ENCODE peak calls at places on chromosomes 4 and X, in six cellular contexts. One of them, this sample, is unnamed.

GRCh38 chr4:52111995-52112394 is 60.9 kb downstream of the SPATA18 start:
- DNase-seq in fibroblast of the aortic adventitia: no peak
- DNase-seq in GM20000: no peak
- DNase-seq in K562: no peak
- DNase-seq in midbrain: no peak
- DNase-seq in AG08396: no peak
- DNase-seq in this sample: no peak

GRCh38 chr4:15755321-15755750 is 22.8 kb upstream of the CD38 start:
- DNase-seq in fibroblast of the aortic adventitia: peak
- DNase-seq in GM20000: no peak
- DNase-seq in K562: no peak
- DNase-seq in midbrain: no peak
- DNase-seq in AG08396: no peak
- DNase-seq in this sample: no peak

GRCh38 chr4:182835006-182835740 is 82.0 kb downstream of the DCTD start:
- DNase-seq in fibroblast of the aortic adventitia: no peak
- DNase-seq in GM20000: no peak
- DNase-seq in K562: no peak
- DNase-seq in midbrain: no peak
- DNase-seq in AG08396: no peak
- DNase-seq in this sample: no peak

GRCh38 chr4:3199661-3200422 is 49.1 kb upstream of the MSANTD1 start:
- DNase-seq in fibroblast of the aortic adventitia: peak
- DNase-seq in GM20000: no peak
- DNase-seq in K562: no peak
- DNase-seq in midbrain: no peak
- DNase-seq in AG08396: no peak
- DNase-seq in this sample: no peak

GRCh38 chr4:144183165-144183564 is 42.6 kb upstream of the GYPA start:
- DNase-seq in fibroblast of the aortic adventitia: no peak
- DNase-seq in GM20000: no peak
- DNase-seq in K562: no peak
- DNase-seq in midbrain: no peak
- DNase-seq in AG08396: no peak
- DNase-seq in this sample: no peak

GRCh38 chrX:119015407-119016242 is 41.2 kb downstream of the LONRF3 start:
- DNase-seq in fibroblast of the aortic adventitia: peak
- DNase-seq in GM20000: peak
- DNase-seq in K562: no peak
- DNase-seq in midbrain: no peak
- DNase-seq in AG08396: peak
- DNase-seq in this sample: peak

GRCh38 chrX:37787353-37787869 is 7.6 kb downstream of the CYBB start:
- DNase-seq in fibroblast of the aortic adventitia: no peak
- DNase-seq in GM20000: peak
- DNase-seq in K562: no peak
- DNase-seq in midbrain: no peak
- DNase-seq in AG08396: no peak
- DNase-seq in this sample: no peak

GRCh38 chrX:121036951-121037350 is 10.5 kb upstream of the GLUD2 start:
- DNase-seq in fibroblast of the aortic adventitia: no peak
- DNase-seq in GM20000: no peak
- DNase-seq in K562: no peak
- DNase-seq in midbrain: no peak
- DNase-seq in AG08396: no peak
- DNase-seq in this sample: no peak

GRCh38 chr4:38489924-38490639 is 173.9 kb upstream of the KLF3 start:
- DNase-seq in fibroblast of the aortic adventitia: peak
- DNase-seq in GM20000: no peak
- DNase-seq in K562: no peak
- DNase-seq in midbrain: peak
- DNase-seq in AG08396: no peak
- DNase-seq in this sample: no peak

GRCh38 chr4:52358855-52359254 is 300.2 kb downstream of the USP46 start:
- DNase-seq in fibroblast of the aortic adventitia: no peak
- DNase-seq in GM20000: no peak
- DNase-seq in K562: no peak
- DNase-seq in midbrain: no peak
- DNase-seq in AG08396: no peak
- DNase-seq in this sample: peak

GRCh38 chr4:100721490-100721889 is 203.7 kb upstream of the EMCN start:
- DNase-seq in fibroblast of the aortic adventitia: no peak
- DNase-seq in GM20000: no peak
- DNase-seq in K562: no peak
- DNase-seq in midbrain: no peak
- DNase-seq in AG08396: no peak
- DNase-seq in this sample: no peak

GRCh38 chrX:151789179-151789800 is 54.7 kb downstream of the CNGA2 start:
- DNase-seq in fibroblast of the aortic adventitia: peak
- DNase-seq in GM20000: no peak
- DNase-seq in K562: no peak
- DNase-seq in midbrain: no peak
- DNase-seq in AG08396: peak
- DNase-seq in this sample: peak

GRCh38 chr4:90546114-90546513 is 418.9 kb downstream of the CCSER1 start:
- DNase-seq in fibroblast of the aortic adventitia: no peak
- DNase-seq in GM20000: no peak
- DNase-seq in K562: no peak
- DNase-seq in midbrain: no peak
- DNase-seq in AG08396: no peak
- DNase-seq in this sample: no peak

GRCh38 chr4:6027392-6027791 is 9.2 kb upstream of the C4orf50 start:
- DNase-seq in fibroblast of the aortic adventitia: no peak
- DNase-seq in GM20000: no peak
- DNase-seq in K562: no peak
- DNase-seq in midbrain: no peak
- DNase-seq in AG08396: no peak
- DNase-seq in this sample: no peak

GRCh38 chrX:11725631-11726442 is 32.2 kb upstream of the MSL3 start:
- DNase-seq in fibroblast of the aortic adventitia: no peak
- DNase-seq in GM20000: no peak
- DNase-seq in K562: no peak
- DNase-seq in midbrain: no peak
- DNase-seq in AG08396: no peak
- DNase-seq in this sample: no peak

GRCh38 chr4:108433832-108434231 is 186.5 kb upstream of the RPL34 start:
- DNase-seq in fibroblast of the aortic adventitia: peak
- DNase-seq in GM20000: no peak
- DNase-seq in K562: no peak
- DNase-seq in midbrain: no peak
- DNase-seq in AG08396: peak
- DNase-seq in this sample: peak

GRCh38 chrX:96752776-96753175 is 68.1 kb downstream of the DIAPH2 start:
- DNase-seq in fibroblast of the aortic adventitia: no peak
- DNase-seq in GM20000: no peak
- DNase-seq in K562: no peak
- DNase-seq in midbrain: no peak
- DNase-seq in AG08396: no peak
- DNase-seq in this sample: no peak

GRCh38 chrX:69257504-69258127 is 92.4 kb upstream of the PJA1 start:
- DNase-seq in fibroblast of the aortic adventitia: no peak
- DNase-seq in GM20000: no peak
- DNase-seq in K562: no peak
- DNase-seq in midbrain: peak
- DNase-seq in AG08396: no peak
- DNase-seq in this sample: no peak

GRCh38 chrX:134649770-134650169 is 8.5 kb downstream of the PLAC1 start:
- DNase-seq in fibroblast of the aortic adventitia: no peak
- DNase-seq in GM20000: no peak
- DNase-seq in K562: no peak
- DNase-seq in midbrain: no peak
- DNase-seq in AG08396: no peak
- DNase-seq in this sample: no peak

GRCh38 chr4:23171971-23172370 is 479.2 kb downstream of the GBA3 start:
- DNase-seq in fibroblast of the aortic adventitia: no peak
- DNase-seq in GM20000: no peak
- DNase-seq in K562: no peak
- DNase-seq in midbrain: no peak
- DNase-seq in AG08396: no peak
- DNase-seq in this sample: no peak

GRCh38 chr4:183721207-183722081 is 62.4 kb downstream of the TRAPPC11 start:
- DNase-seq in fibroblast of the aortic adventitia: peak
- DNase-seq in GM20000: peak
- DNase-seq in K562: no peak
- DNase-seq in midbrain: no peak
- DNase-seq in AG08396: peak
- DNase-seq in this sample: peak

GRCh38 chr4:99723555-99724450 is 66.2 kb upstream of the C4orf54 start:
- DNase-seq in fibroblast of the aortic adventitia: peak
- DNase-seq in GM20000: no peak
- DNase-seq in K562: peak
- DNase-seq in midbrain: peak
- DNase-seq in AG08396: peak
- DNase-seq in this sample: peak

GRCh38 chr4:185774815-185775684 is 36.9 kb downstream of the SORBS2 start:
- DNase-seq in fibroblast of the aortic adventitia: peak
- DNase-seq in GM20000: no peak
- DNase-seq in K562: no peak
- DNase-seq in midbrain: no peak
- DNase-seq in AG08396: peak
- DNase-seq in this sample: no peak

GRCh38 chr4:112296949-112297483 is at the start of gene ALPK1:
- DNase-seq in fibroblast of the aortic adventitia: peak
- DNase-seq in GM20000: peak
- DNase-seq in K562: peak
- DNase-seq in midbrain: peak
- DNase-seq in AG08396: peak
- DNase-seq in this sample: peak

GRCh38 chr4:10108818-10109783 is 7.5 kb downstream of the WDR1 start:
- DNase-seq in fibroblast of the aortic adventitia: peak
- DNase-seq in GM20000: no peak
- DNase-seq in K562: no peak
- DNase-seq in midbrain: no peak
- DNase-seq in AG08396: no peak
- DNase-seq in this sample: no peak

GRCh38 chr4:154088741-154089140 is 299.9 kb upstream of the SFRP2 start:
- DNase-seq in fibroblast of the aortic adventitia: no peak
- DNase-seq in GM20000: no peak
- DNase-seq in K562: no peak
- DNase-seq in midbrain: no peak
- DNase-seq in AG08396: no peak
- DNase-seq in this sample: no peak

GRCh38 chr4:96736352-96736889 is 896.5 kb downstream of the PDHA2 start:
- DNase-seq in fibroblast of the aortic adventitia: no peak
- DNase-seq in GM20000: no peak
- DNase-seq in K562: no peak
- DNase-seq in midbrain: no peak
- DNase-seq in AG08396: peak
- DNase-seq in this sample: no peak

GRCh38 chr4:8914461-8915171 is 43.0 kb upstream of the HMX1 start:
- DNase-seq in fibroblast of the aortic adventitia: no peak
- DNase-seq in GM20000: peak
- DNase-seq in K562: no peak
- DNase-seq in midbrain: no peak
- DNase-seq in AG08396: peak
- DNase-seq in this sample: no peak

GRCh38 chr4:79178770-79179169 is 147.1 kb downstream of the NAA11 start:
- DNase-seq in fibroblast of the aortic adventitia: peak
- DNase-seq in GM20000: no peak
- DNase-seq in K562: no peak
- DNase-seq in midbrain: peak
- DNase-seq in AG08396: no peak
- DNase-seq in this sample: no peak

GRCh38 chr4:6272863-6273660 is 3.4 kb downstream of the WFS1 start:
- DNase-seq in fibroblast of the aortic adventitia: peak
- DNase-seq in GM20000: no peak
- DNase-seq in K562: no peak
- DNase-seq in midbrain: no peak
- DNase-seq in AG08396: peak
- DNase-seq in this sample: peak

GRCh38 chrX:11470231-11470630 is 177.0 kb downstream of the AMELX start:
- DNase-seq in fibroblast of the aortic adventitia: peak
- DNase-seq in GM20000: no peak
- DNase-seq in K562: no peak
- DNase-seq in midbrain: no peak
- DNase-seq in AG08396: peak
- DNase-seq in this sample: no peak

This sample was measured in HFF-Myc.